ENCODE peak calls at places on chromosomes 5 and 9, in four cellular contexts. Z is GM12878, A is K562, Y is HepG2. K is an unnamed sample.
A peak's percentile ranks its signal among the peaks of the same experiment; 100 is the strongest.

GRCh38 chr9:87119328-87119881 is 172.1 kb upstream of the GAS1 start:
- DNase-seq in A (no peak), Z (no peak), Y (no peak), K (no peak)

GRCh38 chr5:151454166-151454565 is 6.8 kb downstream of the SLC36A1 start:
- DNase-seq in A (no peak), Z (no peak), Y (no peak), K (peak; percentile 49)

GRCh38 chr5:121158433-121158832 is 693.2 kb upstream of the FTMT start:
- DNase-seq in A (no peak), Y (no peak), Z (no peak), K (no peak)

GRCh38 chr9:93592389-93593021 is 16.1 kb downstream of the PHF2 start:
- DNase-seq in A (no peak), Z (no peak), Y (peak; percentile 58), K (peak; percentile 51)

GRCh38 chr5:79999722-80000121 is 8.7 kb upstream of the MTX3 start:
- DNase-seq in Z (no peak), A (no peak), Y (no peak), K (no peak)

GRCh38 chr5:149646564-149646963 is 65.3 kb downstream of the ARHGEF37 start:
- DNase-seq in Y (no peak), Z (no peak), A (peak; percentile 68), K (no peak)

GRCh38 chr5:102815560-102816324 is 60.6 kb downstream of the PAM start:
- DNase-seq in Y (no peak), Z (no peak), A (no peak), K (no peak)

GRCh38 chr5:160087244-160087643 is 32.0 kb downstream of the PWWP2A start:
- DNase-seq in A (no peak), Z (no peak), Y (no peak), K (no peak)

GRCh38 chr9:563200-563599 is 278.3 kb upstream of the DMRT1 start:
- DNase-seq in Z (no peak), A (no peak), Y (no peak), K (no peak)

GRCh38 chr5:148740966-148741742 is 85.3 kb upstream of the ADRB2 start:
- DNase-seq in A (peak; percentile 35), Z (no peak), Y (peak; percentile 42), K (peak; percentile 27)

GRCh38 chr5:132003982-132004381 is 7.5 kb downstream of the ACSL6 start:
- DNase-seq in A (no peak), Z (no peak), Y (no peak), K (no peak)

GRCh38 chr9:136485049-136485647 is 2.3 kb upstream of the SEC16A start:
- DNase-seq in A (peak; percentile 67), Y (peak; percentile 72), Z (no peak), K (peak; percentile 76)

GRCh38 chr5:79963261-79963977 is 27.6 kb downstream of the MTX3 start:
- DNase-seq in Y (no peak), Z (no peak), A (no peak), K (no peak)

GRCh38 chr9:29750062-29750461 is 2176.8 kb upstream of the C9orf72 start:
- DNase-seq in A (no peak), Y (no peak), Z (no peak), K (no peak)

GRCh38 chr9:89528131-89528530 is 30.2 kb upstream of the SEMA4D start:
- DNase-seq in Z (no peak), A (no peak), Y (no peak), K (no peak)

GRCh38 chr5:179371681-179372675 is 26.7 kb upstream of the ADAMTS2 start:
- DNase-seq in Y (no peak), Z (no peak), A (no peak), K (no peak)

GRCh38 chr9:74783408-74783807 is 104.3 kb downstream of the TRPM6 start:
- DNase-seq in Z (no peak), A (no peak), Y (no peak), K (no peak)

GRCh38 chr9:91256235-91256634 is 105.5 kb downstream of the AUH start:
- DNase-seq in Y (no peak), A (no peak), Z (no peak), K (no peak)

GRCh38 chr5:179819296-179820126 is 1.2 kb upstream of the SQSTM1 start:
- DNase-seq in Y (peak; percentile 82), Z (no peak), A (peak; percentile 76), K (peak; percentile 44)

GRCh38 chr5:14908195-14908594 is 36.6 kb upstream of the ANKH start:
- DNase-seq in A (no peak), Z (no peak), Y (no peak), K (no peak)

GRCh38 chr5:91121347-91121993 is 261.6 kb downstream of the ARRDC3 start:
- DNase-seq in A (no peak), Y (no peak), Z (no peak), K (no peak)

GRCh38 chr5:95768731-95769130 is 37.6 kb downstream of the RHOBTB3 start:
- DNase-seq in A (no peak), Z (no peak), Y (no peak), K (no peak)

GRCh38 chr5:95771892-95772291 is 40.8 kb downstream of the RHOBTB3 start:
- DNase-seq in A (no peak), Y (no peak), Z (no peak), K (no peak)

GRCh38 chr5:95773325-95774059 is 42.4 kb downstream of the RHOBTB3 start:
- DNase-seq in A (peak; percentile 40), Y (peak; percentile 10), Z (no peak), K (no peak)

DNA sequence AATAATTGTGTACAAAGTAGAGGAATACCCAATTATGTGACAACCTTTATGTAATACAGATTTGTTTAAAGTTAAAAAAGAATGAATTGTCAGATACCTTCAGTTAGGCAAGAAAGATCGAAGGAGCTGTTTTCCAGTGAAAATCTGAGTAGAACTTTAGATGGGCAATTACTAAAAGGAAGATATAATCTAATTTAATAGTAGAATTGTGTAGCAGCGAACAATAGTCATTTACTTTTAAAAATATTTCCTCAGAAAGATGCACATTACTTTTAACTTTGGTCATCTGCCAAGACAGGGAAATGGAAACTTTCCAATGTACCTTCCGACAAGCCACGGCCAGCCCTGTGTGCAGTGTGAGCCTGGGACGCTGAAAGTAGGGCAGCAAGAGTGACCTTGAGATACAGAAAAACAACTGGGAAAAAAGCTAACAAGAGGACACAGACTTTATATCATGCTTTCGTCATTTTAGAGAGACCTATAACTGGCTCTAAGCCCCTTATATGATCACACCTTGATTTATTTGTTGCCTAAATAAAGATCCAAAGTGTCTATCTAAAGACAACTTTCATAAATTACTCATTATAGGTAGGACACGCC is 40.1 kb downstream of the RHOBTB3 start:
- DNase-seq in Z (no peak), Y (peak; percentile 69), A (no peak), K (no peak)
- TF ChIP-seq FOXK2 in Z (no peak), Y (no peak), A (no peak), K (no peak)

GRCh38 chr9:38422555-38423245 is 1.6 kb downstream of the IGFBPL1 start:
- DNase-seq in Z (no peak), Y (no peak), A (no peak), K (no peak)
- TF ChIP-seq FOXK2 in Z (no peak), Y (no peak), A (no peak), K (no peak)

DNA sequence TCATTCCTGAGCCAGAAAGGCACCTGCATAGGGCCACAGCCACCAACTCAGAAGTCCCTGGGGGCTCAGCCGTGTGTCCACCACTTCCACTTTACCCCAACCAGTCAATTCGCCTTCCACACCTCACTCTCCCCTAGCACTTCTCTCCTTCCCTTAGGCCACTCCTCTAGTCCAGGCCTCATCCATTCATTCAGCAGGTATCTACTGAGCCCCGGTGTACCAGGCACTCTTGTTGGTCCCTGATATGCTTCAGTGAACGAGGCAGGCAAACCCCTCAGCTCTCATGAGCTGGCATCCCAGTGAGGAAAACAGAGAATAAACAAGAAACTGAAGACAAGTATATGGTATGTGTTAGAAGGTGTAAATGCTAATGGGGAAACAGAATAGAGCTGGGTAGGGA is 28.7 kb downstream of the NDUFA8 start:
- DNase-seq in Y (no peak), Z (no peak), A (no peak), K (no peak)
- TF ChIP-seq FOXK2 in Y (no peak), Z (no peak), A (no peak), K (no peak)

GRCh38 chr9:104589611-104590010 is 9.6 kb downstream of the OR13C5 start:
- DNase-seq in Z (no peak), Y (no peak), A (no peak), K (no peak)

GRCh38 chr9:104586496-104587180 is 12.6 kb downstream of the OR13C5 start:
- DNase-seq in Z (no peak), A (no peak), Y (no peak), K (no peak)
- TF ChIP-seq FOXK2 in Z (no peak), A (no peak), Y (no peak), K (no peak)

GRCh38 chr5:10564838-10565784 is 1.2 kb downstream of the ANKRD33B start:
- DNase-seq in A (peak; percentile 20), Y (no peak), Z (no peak), K (no peak)
- TF ChIP-seq FOXK2 in A (no peak), Y (no peak), Z (no peak), K (no peak)

DNA sequence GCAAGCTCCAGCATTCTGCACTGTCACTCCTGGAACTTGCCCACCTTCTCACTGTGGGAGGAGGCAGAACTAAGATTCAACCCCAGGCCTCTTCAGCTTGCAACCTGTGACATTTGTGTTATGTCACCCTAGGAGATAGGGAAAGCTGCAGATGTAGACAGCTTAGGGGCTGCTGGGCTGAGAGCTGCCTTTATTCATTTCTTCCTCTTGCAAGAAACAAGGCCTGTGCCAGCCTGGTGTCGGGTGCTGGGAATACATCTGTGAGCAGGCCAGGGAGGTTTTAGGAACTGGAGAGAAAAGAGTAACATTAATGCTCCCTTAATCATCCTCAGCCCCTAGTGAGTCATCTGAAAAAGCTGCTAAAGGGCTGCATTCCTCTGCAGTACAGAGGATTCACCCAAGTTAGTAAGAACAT is 101.8 kb downstream of the FGF18 start:
- DNase-seq in Z (no peak), Y (no peak), A (no peak), K (no peak)
- TF ChIP-seq FOXK2 in Z (no peak), Y (no peak), A (no peak), K (no peak)

DNA sequence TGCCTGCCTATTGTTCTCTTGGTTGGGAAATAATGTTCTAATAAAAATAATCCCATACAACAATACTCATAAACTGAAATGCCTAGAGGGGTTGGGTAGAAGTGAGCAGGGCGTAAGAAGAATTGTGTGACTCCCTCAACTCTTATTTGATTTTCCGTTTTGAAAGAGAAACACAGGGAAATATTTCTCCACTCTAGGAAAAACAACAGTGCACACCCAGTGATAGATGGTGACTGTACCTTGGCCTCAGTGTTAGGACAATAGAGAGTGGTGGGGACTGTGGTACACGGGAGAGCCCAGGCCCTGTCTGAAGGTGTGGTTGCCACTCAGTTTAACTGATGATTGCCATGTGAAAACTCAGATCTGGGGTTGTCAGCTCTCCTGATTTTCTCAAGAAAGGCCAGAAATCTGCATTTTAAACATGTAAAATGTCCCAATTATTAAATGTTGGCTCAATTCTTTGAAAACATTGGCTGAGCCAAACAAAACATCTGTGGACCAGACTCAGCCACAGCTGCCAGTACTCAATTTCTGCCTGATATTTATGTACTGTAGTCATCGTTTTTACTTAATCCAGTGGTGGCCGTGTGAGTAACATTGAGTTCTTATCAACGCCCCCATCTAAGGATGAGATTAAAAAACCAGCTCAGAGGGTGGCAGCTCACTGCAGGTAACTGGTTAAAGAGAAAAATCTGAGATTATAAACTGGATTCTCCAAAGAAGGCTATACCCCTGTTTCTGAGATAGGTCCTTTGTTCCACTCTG is 103.8 kb upstream of the ZNF618 start:
- DNase-seq in Z (no peak), A (no peak), Y (no peak), K (no peak)
- TF ChIP-seq FOXK2 in Z (no peak), A (no peak), Y (no peak), K (no peak)

GRCh38 chr5:67640011-67640410 is 443.4 kb upstream of the CD180 start:
- DNase-seq in A (no peak), Z (no peak), Y (no peak), K (no peak)

GRCh38 chr5:67636850-67637524 is 440.4 kb upstream of the CD180 start:
- DNase-seq in A (no peak), Z (no peak), Y (no peak), K (no peak)

GRCh38 chr5:67639311-67639710 is 442.7 kb upstream of the CD180 start:
- DNase-seq in A (no peak), Z (no peak), Y (no peak), K (no peak)

GRCh38 chr5:67636091-67636490 is 439.5 kb upstream of the CD180 start:
- DNase-seq in A (no peak), Y (no peak), Z (no peak), K (no peak)
- TF ChIP-seq FOXK2 in A (no peak), Y (no peak), Z (no peak), K (no peak)